ENCODE peak calls at places on chromosomes 6 and 20, in four cellular contexts. One of them, this sample, is unnamed.

GRCh38 chr20:41428285-41428684 is 61.7 kb upstream of the EMILIN3 start:
- DNase-seq in heart left ventricle: no peak
- DNase-seq in COR-L47: no peak
- DNase-seq in natural killer cell treated with Interleukin-12 subunit alpha and Interleukin-12 subunit beta and Interleukin-15 and Interleukin-18, amount 100 ng/mL, for 72 hours: no peak
- DNase-seq in this sample: no peak

GRCh38 chr6:156507656-156508055 is 269.5 kb upstream of the ARID1B start:
- DNase-seq in heart left ventricle: no peak
- DNase-seq in natural killer cell treated with Interleukin-12 subunit alpha and Interleukin-12 subunit beta and Interleukin-15 and Interleukin-18, amount 100 ng/mL, for 72 hours: no peak
- DNase-seq in COR-L47: no peak
- DNase-seq in this sample: no peak

GRCh38 chr6:134531611-134532010 is 213.7 kb upstream of the SGK1 start:
- DNase-seq in COR-L47: no peak
- DNase-seq in heart left ventricle: no peak
- DNase-seq in natural killer cell treated with Interleukin-12 subunit alpha and Interleukin-12 subunit beta and Interleukin-15 and Interleukin-18, amount 100 ng/mL, for 72 hours: no peak
- DNase-seq in this sample: no peak

GRCh38 chr20:55579802-55580201 is 425.5 kb downstream of the CBLN4 start:
- DNase-seq in COR-L47: no peak
- DNase-seq in natural killer cell treated with Interleukin-12 subunit alpha and Interleukin-12 subunit beta and Interleukin-15 and Interleukin-18, amount 100 ng/mL, for 72 hours: no peak
- DNase-seq in heart left ventricle: no peak
- DNase-seq in this sample: no peak

GRCh38 chr20:10558635-10559187 is 115.1 kb downstream of the JAG1 start:
- DNase-seq in COR-L47: no peak
- DNase-seq in natural killer cell treated with Interleukin-12 subunit alpha and Interleukin-12 subunit beta and Interleukin-15 and Interleukin-18, amount 100 ng/mL, for 72 hours: no peak
- DNase-seq in heart left ventricle: no peak
- DNase-seq in this sample: no peak

GRCh38 chr20:2314759-2315439 is 19.1 kb downstream of the TGM3 start:
- DNase-seq in natural killer cell treated with Interleukin-12 subunit alpha and Interleukin-12 subunit beta and Interleukin-15 and Interleukin-18, amount 100 ng/mL, for 72 hours: no peak
- DNase-seq in heart left ventricle: peak; percentile 50
- DNase-seq in COR-L47: peak; percentile 47
- DNase-seq in this sample: peak; percentile 58

GRCh38 chr6:83884523-83884922 is 25.0 kb downstream of the CYB5R4 start:
- DNase-seq in heart left ventricle: no peak
- DNase-seq in COR-L47: peak; percentile 52
- DNase-seq in natural killer cell treated with Interleukin-12 subunit alpha and Interleukin-12 subunit beta and Interleukin-15 and Interleukin-18, amount 100 ng/mL, for 72 hours: no peak
- DNase-seq in this sample: no peak

GRCh38 chr20:46746972-46747371 is 37.5 kb downstream of the SLC2A10 start:
- DNase-seq in COR-L47: no peak
- DNase-seq in heart left ventricle: no peak
- DNase-seq in natural killer cell treated with Interleukin-12 subunit alpha and Interleukin-12 subunit beta and Interleukin-15 and Interleukin-18, amount 100 ng/mL, for 72 hours: no peak
- DNase-seq in this sample: no peak

This sample was measured in tibial artery.